ENCODE peak calls at places on chromosomes 11 and 22, in eight cellular contexts. M is spleen, Q is brain pericyte, A is H54, Z is A673, S is NCI-H1436, L is WTC11, C is T-helper 2 cell. X is an unnamed sample.

GRCh38 chr11:29300441-29300840 is 716.4 kb downstream of the KCNA4 start:
- DNase-seq in M (no peak), Q (no peak), A (no peak), Z (no peak), S (no peak), L (no peak), C (no peak), X (peak)

GRCh38 chr11:13090228-13090708 is 81.2 kb downstream of the RASSF10 start:
- DNase-seq in M (no peak), Q (no peak), A (no peak), Z (no peak), S (no peak), L (no peak), C (no peak), X (no peak)

GRCh38 chr11:119352857-119353260 is 6.4 kb upstream of the MFRP start:
- DNase-seq in M (peak), Q (no peak), A (no peak), Z (no peak), S (peak), L (no peak), C (no peak), X (peak)

GRCh38 chr11:100753562-100753961 is 66.5 kb downstream of the ARHGAP42 start:
- DNase-seq in M (no peak), Q (no peak), A (no peak), Z (no peak), S (no peak), L (peak), C (no peak), X (peak)

GRCh38 chr22:21078916-21079315 is 33.2 kb downstream of the LRRC74B start:
- DNase-seq in M (no peak), Q (no peak), A (no peak), Z (no peak), S (no peak), L (no peak), C (no peak), X (no peak)

GRCh38 chr11:121472310-121472709 is 19.5 kb upstream of the SORL1-AS1 start:
- DNase-seq in M (no peak), Q (no peak), A (no peak), Z (no peak), S (no peak), L (no peak), C (peak), X (no peak)

GRCh38 chr11:57429946-57430345 is 3.0 kb upstream of the SLC43A3 start:
- DNase-seq in M (no peak), Q (no peak), A (no peak), Z (no peak), S (no peak), L (no peak), C (no peak), X (no peak)

GRCh38 chr11:107307991-107308390 is 149.6 kb downstream of the CWF19L2 start:
- DNase-seq in M (no peak), Q (no peak), A (no peak), Z (peak), S (peak), L (no peak), C (no peak), X (no peak)

GRCh38 chr22:43553451-43554258 is 141.8 kb downstream of the MPPED1 start:
- DNase-seq in M (no peak), Q (no peak), A (no peak), Z (no peak), S (no peak), L (no peak), C (no peak), X (no peak)

GRCh38 chr22:37972527-37972926 is 11.8 kb downstream of the SOX10 start:
- DNase-seq in M (no peak), Q (no peak), A (no peak), Z (peak), S (no peak), L (no peak), C (no peak), X (no peak)

GRCh38 chr11:66686801-66687750 is 9.4 kb upstream of the RBM4B start:
- DNase-seq in M (peak), Q (no peak), A (no peak), Z (no peak), S (no peak), L (no peak), C (no peak), X (peak)

X was measured in mesendoderm.